ENCODE peak calls at places on chromosomes 11 and 22, in ten cellular contexts. P, K, V, A, U, S, C, O, I and M are unnamed samples.

GRCh38 chr11:38043060-38043459 is 1445.0 kb upstream of the RAG2 start:
- DNase-seq in S (no peak), I (no peak), C (no peak), K (no peak), P (no peak), A (no peak), O (no peak), V (no peak), U (no peak), M (no peak)

GRCh38 chr22:46737105-46737975 is 712 bp downstream of the CERK start:
- DNase-seq in V (peak; percentile 62), U (no peak), S (no peak), A (peak; percentile 58), O (no peak), P (peak; percentile 72), K (no peak), C (peak; percentile 50), I (no peak), M (peak; percentile 43)

GRCh38 chr11:46352063-46352841 is 5.0 kb downstream of the DGKZ start:
- DNase-seq in I (no peak), K (no peak), A (peak; percentile 81), P (peak; percentile 88), S (peak; percentile 82), C (no peak), O (peak; percentile 53), V (no peak), U (no peak), M (no peak)

GRCh38 chr22:27881404-27881803 is 37.7 kb downstream of the PITPNB start:
- DNase-seq in S (no peak), V (peak; percentile 65), I (no peak), O (peak; percentile 55), K (no peak), A (no peak), P (no peak), C (no peak), U (no peak), M (no peak)

GRCh38 chr22:41222846-41223507 is 17.8 kb downstream of the CHADL start:
- DNase-seq in I (no peak), S (no peak), A (no peak), V (no peak), O (no peak), P (no peak), C (no peak), U (no peak), K (no peak), M (no peak)

GRCh38 chr22:41709341-41709740 is 10.0 kb downstream of the MEI1 start:
- DNase-seq in K (no peak), U (no peak), V (no peak), P (no peak), O (no peak), I (no peak), S (no peak), A (no peak), C (no peak), M (no peak)

GRCh38 chr22:42664976-42665831 is 16.0 kb upstream of the CYB5R3 start:
- DNase-seq in O (no peak), U (no peak), K (no peak), V (no peak), P (no peak), A (no peak), C (no peak), I (no peak), S (no peak), M (no peak)

GRCh38 chr11:65817312-65817814 is 16.4 kb upstream of the SNX32 start:
- DNase-seq in U (no peak), I (no peak), C (no peak), S (no peak), K (no peak), A (peak; percentile 18), P (no peak), V (no peak), O (no peak), M (peak; percentile 27)

GRCh38 chr11:12544986-12545775 is 129.0 kb upstream of the TEAD1 start:
- DNase-seq in P (no peak), V (no peak), A (no peak), S (no peak), K (no peak), O (no peak), C (peak; percentile 43), U (no peak), I (no peak), M (no peak)

GRCh38 chr11:44416776-44417175 is 106.8 kb upstream of the ALX4 start:
- DNase-seq in O (no peak), S (no peak), I (no peak), K (no peak), C (no peak), P (no peak), A (no peak), U (peak; percentile 31), V (no peak), M (no peak)

GRCh38 chr22:31346733-31347250 is 646 bp upstream of the PATZ1 start:
- DNase-seq in U (no peak), I (no peak), A (peak; percentile 54), P (peak; percentile 69), O (peak; percentile 66), K (peak; percentile 82), C (peak; percentile 65), S (peak; percentile 37), V (peak; percentile 76), M (peak; percentile 75)

GRCh38 chr22:38081941-38082828 is 1.8 kb downstream of the SLC16A8 start:
- DNase-seq in C (no peak), O (no peak), S (peak; percentile 24), A (peak; percentile 25), K (no peak), I (no peak), U (no peak), P (peak; percentile 53), V (peak; percentile 16), M (no peak)

GRCh38 chr11:88418508-88418907 is 81.0 kb upstream of the CTSC start:
- DNase-seq in I (no peak), O (no peak), C (no peak), K (peak; percentile 73), A (no peak), S (no peak), V (no peak), U (no peak), P (no peak), M (no peak)

GRCh38 chr11:66219846-66220565 is 48.4 kb upstream of the RAB1B start:
- DNase-seq in O (no peak), V (no peak), C (no peak), I (no peak), P (no peak), U (no peak), A (no peak), S (no peak), K (no peak), M (no peak)

GRCh38 chr11:48103621-48104561 is 112.7 kb upstream of the OR4B1 start:
- DNase-seq in C (no peak), S (no peak), P (peak; percentile 10), O (no peak), A (no peak), K (peak; percentile 10), I (no peak), V (no peak), U (peak; percentile 82), M (no peak)

GRCh38 chr11:92979176-92979575 is 9.7 kb downstream of the MTNR1B start:
- DNase-seq in S (no peak), A (no peak), I (no peak), O (no peak), K (no peak), C (peak; percentile 74), V (no peak), U (peak; percentile 9), P (no peak), M (no peak)

GRCh38 chr11:85626496-85626895 is 648 bp downstream of the DLG2 start:
- DNase-seq in O (no peak), C (no peak), A (no peak), U (no peak), S (no peak), K (peak; percentile 79), P (no peak), V (peak; percentile 38), I (no peak), M (peak; percentile 52)

GRCh38 chr11:61769169-61769920 is 16.9 kb downstream of the MYRF start:
- DNase-seq in O (no peak), C (peak; percentile 61), U (peak; percentile 27), P (no peak), I (no peak), K (no peak), A (no peak), S (no peak), V (no peak), M (no peak)